ENCODE peak calls at places on chromosomes 13 and 19, in eight cellular contexts. O is transverse colon; J is activated CD8-positive, alpha-beta T cell treated with anti-CD3 and anti-CD28 coated beads for 36 hours; V is hepatocyte; X is AG04450; D is pancreas; H is fibroblast of mammary gland; F is stomach. T is an unnamed sample.
A peak's percentile ranks its signal among the peaks of the same experiment; 100 is the strongest.

GRCh38 chr13:94177041-94177440 is 302.4 kb downstream of the DCT start:
- DNase-seq in J (no peak), F (no peak), D (no peak), V (no peak), X (no peak), O (no peak), H (peak; percentile 24), T (no peak)

GRCh38 chr19:2275588-2276428 is 6.2 kb downstream of the PEAK3 start:
- DNase-seq in H (no peak), F (peak; percentile 63), X (no peak), V (no peak), O (peak; percentile 59), J (no peak), D (no peak), T (no peak)

GRCh38 chr19:42422576-42423461 is 4.4 kb downstream of the LIPE start:
- DNase-seq in V (peak; percentile 66), X (no peak), D (peak; percentile 78), O (peak; percentile 47), J (peak; percentile 62), F (no peak), H (no peak), T (no peak)

GRCh38 chr13:100039740-100040139 is 49.2 kb upstream of the PCCA start:
- DNase-seq in V (peak; percentile 14), O (no peak), J (no peak), D (no peak), X (no peak), F (no peak), H (no peak), T (no peak)

GRCh38 chr13:114225610-114226009 is 9.1 kb upstream of the CDC16 start:
- DNase-seq in D (no peak), V (no peak), H (no peak), X (no peak), O (no peak), J (peak; percentile 23), F (no peak), T (no peak)

GRCh38 chr13:30872685-30873443 is 33.2 kb upstream of the MEDAG start:
- DNase-seq in F (no peak), H (peak; percentile 93), O (no peak), J (no peak), D (no peak), V (peak; percentile 81), X (peak; percentile 71), T (no peak)

GRCh38 chr13:20247403-20247802 is 15.3 kb upstream of the GJB6 start:
- DNase-seq in V (no peak), O (peak; percentile 23), J (no peak), D (no peak), H (no peak), X (no peak), F (no peak), T (no peak)

GRCh38 chr19:55304279-55304978 is 20.6 kb downstream of the BRSK1 start:
- DNase-seq in D (no peak), V (peak; percentile 44), X (no peak), F (peak; percentile 46), J (peak; percentile 73), H (peak; percentile 48), O (peak; percentile 39), T (no peak)

GRCh38 chr13:65468628-65469027 is 1761.5 kb downstream of the PCDH9 start:
- DNase-seq in X (no peak), D (no peak), O (no peak), H (no peak), F (no peak), V (no peak), J (no peak), T (no peak)

GRCh38 chr19:47405197-47405550 is 14.2 kb downstream of the MEIS3 start:
- DNase-seq in V (no peak), F (no peak), X (no peak), D (no peak), O (no peak), J (no peak), H (no peak), T (no peak)

GRCh38 chr13:36918246-36919060 is 1.6 kb downstream of the SMAD9 start:
- DNase-seq in V (no peak), O (no peak), H (peak; percentile 14), X (no peak), J (no peak), D (no peak), F (no peak), T (no peak)

GRCh38 chr19:48487944-48488343 is 18.8 kb downstream of the CYTH2 start:
- DNase-seq in H (peak; percentile 73), J (no peak), X (no peak), V (no peak), D (no peak), O (peak; percentile 83), F (peak; percentile 88), T (no peak)

GRCh38 chr13:86660090-86660489 is 860.9 kb upstream of the SLITRK6 start:
- DNase-seq in H (no peak), V (no peak), X (no peak), J (no peak), O (no peak), F (no peak), D (no peak), T (no peak)

GRCh38 chr19:45455707-45456499 is 11.9 kb upstream of the FOSB start:
- DNase-seq in D (peak; percentile 99), F (peak; percentile 95), V (peak; percentile 98), J (peak; percentile 86), H (peak; percentile 98), O (peak; percentile 94), X (peak; percentile 97), T (peak; percentile 99)

GRCh38 chr19:54411033-54411432 is 4.2 kb upstream of the TTYH1 start:
- DNase-seq in O (no peak), V (no peak), F (no peak), D (no peak), J (no peak), H (no peak), X (no peak), T (no peak)

GRCh38 chr19:6519289-6519688 is 11.5 kb upstream of the TNFSF9 start:
- DNase-seq in O (no peak), D (no peak), F (no peak), X (no peak), H (peak; percentile 90), J (no peak), V (no peak), T (no peak)

DNA sequence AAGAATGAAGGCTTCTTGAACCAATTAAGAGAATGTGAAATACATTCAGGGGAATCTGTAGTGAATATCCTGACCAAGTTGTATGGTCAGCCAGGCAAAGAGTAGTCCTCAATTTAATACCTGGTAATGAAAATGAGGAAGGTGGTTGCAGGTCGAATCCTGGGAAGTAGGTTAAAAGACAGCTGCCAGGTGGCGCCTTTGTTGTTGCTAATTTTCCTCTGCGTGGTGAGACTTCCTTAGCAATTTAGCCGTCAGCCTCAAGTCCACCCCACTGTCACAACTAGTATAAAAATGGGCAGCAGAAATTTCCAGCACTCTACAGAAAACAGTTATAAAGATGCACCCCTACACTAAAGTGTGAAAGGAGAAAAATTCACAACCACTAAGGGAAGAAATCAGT is 235.7 kb downstream of the NHLRC3 start:
- DNase-seq in X (no peak), O (peak; percentile 17), H (no peak), D (no peak), J (peak; percentile 4), V (peak; percentile 42), F (peak; percentile 33), T (no peak)
- TF ChIP-seq CTCF in X (peak; percentile 26), O (no peak), H (no peak), D (no peak), J (no peak), V (peak; percentile 38), F (no peak), T (peak; percentile 26)

DNA sequence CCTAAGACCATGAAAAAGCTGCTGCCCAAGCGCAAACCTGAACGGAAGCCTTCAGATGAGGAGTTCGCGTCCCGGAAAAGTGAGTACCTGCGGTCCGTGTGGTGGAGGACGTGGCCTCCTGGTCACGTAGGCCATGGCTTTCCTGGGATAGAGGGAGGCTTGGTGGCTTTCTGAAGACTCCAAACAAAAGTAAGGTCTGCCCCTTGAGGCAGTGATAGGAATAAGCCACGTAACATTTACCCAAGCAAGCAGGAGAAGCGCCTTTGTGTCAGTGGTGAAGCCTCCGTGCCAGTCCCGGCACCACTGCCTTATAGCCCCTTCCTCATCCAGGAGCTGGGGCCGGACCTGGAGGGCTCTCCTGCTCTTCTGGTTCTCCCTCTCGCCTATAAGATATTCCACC is 34.3 kb upstream of the TEX29 start:
- DNase-seq in X (no peak), J (no peak), D (no peak), F (no peak), H (no peak), V (no peak), O (no peak), T (no peak)
- TF ChIP-seq CTCF in X (no peak), J (no peak), D (no peak), F (no peak), H (no peak), V (no peak), O (no peak), T (no peak)

DNA sequence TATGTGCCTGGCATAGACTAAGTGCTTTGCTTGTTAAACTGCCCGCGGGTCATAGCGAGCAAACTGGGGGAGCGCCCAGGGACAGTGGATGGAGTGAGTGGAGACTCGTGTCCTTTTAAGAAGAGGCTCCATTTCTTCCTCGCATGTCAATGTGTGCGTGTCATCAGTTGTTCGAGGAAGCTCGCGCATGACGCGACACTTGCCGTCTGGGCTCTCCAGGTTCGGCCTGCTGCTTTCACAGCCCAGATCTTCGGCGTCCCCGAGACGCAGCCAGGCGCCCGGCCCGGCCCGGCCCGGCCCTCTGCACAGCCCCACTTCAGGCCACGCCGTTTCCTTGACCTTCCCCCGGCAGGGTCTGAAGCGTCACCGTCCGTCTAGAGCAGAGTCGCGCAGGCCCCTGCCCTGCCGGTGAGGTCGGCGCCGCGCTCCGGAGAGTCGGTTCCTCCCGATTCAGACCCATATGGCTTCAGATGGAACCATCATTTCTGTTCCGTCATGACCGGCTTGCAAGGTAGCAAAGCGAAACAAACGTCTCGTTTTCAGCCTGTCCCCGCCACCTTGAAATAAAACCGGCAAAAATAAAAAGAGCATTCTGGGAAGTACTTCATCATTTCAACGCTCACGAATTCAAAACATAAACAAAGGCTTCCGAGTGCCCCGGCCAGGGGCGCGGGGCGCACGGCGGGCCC is 604 bp upstream of the ARHGEF7 start:
- DNase-seq in V (peak; percentile 64), F (no peak), J (peak; percentile 29), X (no peak), D (peak; percentile 62), H (peak; percentile 47), O (peak; percentile 31), T (no peak)
- TF ChIP-seq CTCF in V (no peak), F (no peak), J (no peak), X (no peak), D (no peak), H (no peak), O (no peak), T (no peak)

GRCh38 chr19:10835089-10835753 is 791 bp downstream of the TMED1 start:
- DNase-seq in F (peak; percentile 100), J (no peak), V (no peak), X (no peak), H (no peak), O (no peak), D (peak; percentile 87), T (no peak)

GRCh38 chr19:10838377-10838776 is 2.4 kb upstream of the TMED1 start:
- DNase-seq in H (no peak), J (no peak), F (no peak), O (no peak), X (no peak), D (peak; percentile 5), V (no peak), T (no peak)

GRCh38 chr19:10836478-10837325 is 690 bp upstream of the TMED1 start:
- DNase-seq in V (peak; percentile 91), J (peak; percentile 92), O (peak; percentile 86), X (no peak), D (peak; percentile 94), F (peak; percentile 82), H (peak; percentile 84), T (no peak)

GRCh38 chr19:10832659-10833296 is 3.2 kb downstream of the TMED1 start:
- DNase-seq in J (no peak), D (peak; percentile 73), O (no peak), X (no peak), V (no peak), H (no peak), F (no peak), T (no peak)

GRCh38 chr19:10835754-10836477 is at the start of gene TMED1:
- DNase-seq in D (peak; percentile 100), O (peak; percentile 100), V (peak; percentile 100), H (peak; percentile 99), J (peak; percentile 100), X (peak; percentile 97), F (peak; percentile 94), T (peak; percentile 99)
- TF ChIP-seq CTCF in D (no peak), O (peak; percentile 50), V (peak; percentile 13), H (no peak), J (no peak), X (peak; percentile 27), F (peak; percentile 11), T (peak; percentile 38)

T was measured in osteocyte.